ENCODE peak calls at places on chromosomes 12 and 14, in ten cellular contexts. K, W, X, O, A, U, S, C, R and Q are unnamed samples.

GRCh38 chr12:46224401-46224800 is 44.4 kb downstream of the SLC38A1 start:
- DNase-seq in R (peak; percentile 39), A (no peak), S (no peak), W (no peak), O (peak; percentile 33), U (peak; percentile 37), X (no peak), C (no peak), K (peak; percentile 94), Q (no peak)

GRCh38 chr14:67396381-67396965 is 15.5 kb downstream of the PLEK2 start:
- DNase-seq in U (no peak), X (no peak), S (no peak), A (no peak), K (no peak), O (no peak), W (no peak), R (no peak), C (no peak), Q (no peak)

GRCh38 chr14:103555559-103556337 is 6.7 kb downstream of the BAG5 start:
- DNase-seq in W (no peak), K (no peak), U (no peak), O (peak; percentile 30), C (no peak), R (no peak), A (no peak), S (no peak), X (no peak), Q (no peak)

GRCh38 chr12:128531153-128531552 is 264.2 kb downstream of the TMEM132C start:
- DNase-seq in C (peak; percentile 67), O (no peak), K (no peak), U (no peak), S (no peak), A (no peak), R (no peak), W (no peak), X (peak; percentile 38), Q (peak; percentile 21)

GRCh38 chr14:20631023-20631820 is 10.3 kb downstream of the OR6S1 start:
- DNase-seq in K (peak; percentile 65), R (peak; percentile 37), C (peak; percentile 70), W (peak; percentile 65), X (peak; percentile 68), A (no peak), O (no peak), U (no peak), S (no peak), Q (no peak)

GRCh38 chr14:99479903-99480855 is 480 bp downstream of the SETD3 start:
- DNase-seq in U (no peak), A (no peak), R (peak; percentile 63), X (peak; percentile 84), K (peak; percentile 46), S (no peak), O (peak; percentile 67), W (peak; percentile 66), C (peak; percentile 75), Q (peak; percentile 33)

GRCh38 chr12:113933201-113933786 is 32.8 kb downstream of the RBM19 start:
- DNase-seq in K (peak; percentile 75), O (no peak), A (no peak), W (peak; percentile 38), C (peak; percentile 77), R (no peak), X (no peak), U (no peak), S (peak; percentile 78), Q (peak; percentile 92)

GRCh38 chr12:132801741-132802140 is 26.9 kb downstream of the GOLGA3 start:
- DNase-seq in W (no peak), O (no peak), A (no peak), K (no peak), U (no peak), X (no peak), R (no peak), C (no peak), S (no peak), Q (no peak)

GRCh38 chr12:29807125-29807524 is 23.4 kb upstream of the TMTC1 start:
- DNase-seq in R (no peak), X (no peak), S (no peak), K (peak; percentile 81), W (no peak), U (no peak), C (no peak), A (no peak), O (no peak), Q (no peak)

GRCh38 chr12:116302200-116303075 is 24.9 kb upstream of the MED13L start:
- DNase-seq in K (no peak), W (no peak), C (peak; percentile 42), U (no peak), R (no peak), O (no peak), A (no peak), X (peak; percentile 98), S (no peak), Q (no peak)

GRCh38 chr12:39441963-39442894 is 691 bp downstream of the KIF21A start:
- DNase-seq in A (no peak), R (no peak), C (peak; percentile 63), K (peak; percentile 11), W (peak; percentile 65), O (peak; percentile 36), U (peak; percentile 14), X (peak; percentile 39), S (no peak), Q (peak; percentile 58)

DNA sequence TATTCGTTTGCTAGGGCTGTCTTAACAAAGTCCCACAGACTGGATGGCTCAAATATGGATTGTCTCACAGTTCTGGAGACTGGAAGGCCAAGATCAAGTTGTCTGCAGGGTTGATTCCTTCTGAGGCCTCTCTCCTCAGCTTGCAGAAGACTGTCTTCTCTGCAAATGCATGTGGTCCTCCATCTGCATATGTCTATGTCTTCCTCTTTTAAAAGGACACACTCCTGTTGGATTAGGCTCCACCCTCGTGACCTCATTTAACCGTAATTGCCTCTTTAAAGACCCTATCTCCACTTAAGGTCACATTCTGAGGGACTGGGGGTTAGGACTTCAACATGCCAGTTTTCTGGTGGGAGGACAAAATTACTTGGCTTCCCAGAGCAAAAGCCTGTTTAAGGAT is 123.3 kb downstream of the SLC38A6 start:
- DNase-seq in R (no peak), K (no peak), U (no peak), W (no peak), A (no peak), C (no peak), X (peak; percentile 54), O (no peak), S (no peak), Q (no peak)
- TF ChIP-seq CTCF in R (no peak), K (no peak), U (no peak), W (no peak), A (no peak), C (no peak), X (no peak), O (no peak), S (no peak), Q (no peak)

GRCh38 chr14:101363261-101363555 is 198.1 kb upstream of the DIO3 start:
- DNase-seq in A (no peak), K (no peak), O (no peak), S (no peak), U (no peak), W (no peak), C (no peak), X (no peak), R (no peak), Q (no peak)

GRCh38 chr14:101363880-101364391 is 197.4 kb upstream of the DIO3 start:
- DNase-seq in K (no peak), U (no peak), W (no peak), O (no peak), A (no peak), S (no peak), X (no peak), C (no peak), R (no peak), Q (no peak)

GRCh38 chr14:101364503-101365328 is 196.6 kb upstream of the DIO3 start:
- DNase-seq in W (no peak), X (no peak), S (no peak), U (peak; percentile 90), A (no peak), R (peak; percentile 57), O (no peak), C (peak; percentile 15), K (peak; percentile 70), Q (no peak)

GRCh38 chr14:101367421-101368261 is 193.7 kb upstream of the DIO3 start:
- DNase-seq in C (no peak), O (no peak), S (no peak), W (no peak), K (no peak), R (no peak), X (no peak), A (no peak), U (no peak), Q (no peak)

GRCh38 chr14:101365329-101366158 is 195.8 kb upstream of the DIO3 start:
- DNase-seq in O (no peak), A (no peak), W (no peak), S (peak; percentile 18), C (peak; percentile 89), K (peak; percentile 3), X (no peak), U (no peak), R (no peak), Q (peak; percentile 65)
- H3K4me3 ChIP-seq in O (no peak overlapping the region), A (no peak overlapping the region), W (no peak overlapping the region), S (no peak overlapping the region), C (no peak overlapping the region), K (no peak overlapping the region), X (no peak overlapping the region), U (no peak overlapping the region), R (no peak overlapping the region), Q (no peak overlapping the region)

DNA sequence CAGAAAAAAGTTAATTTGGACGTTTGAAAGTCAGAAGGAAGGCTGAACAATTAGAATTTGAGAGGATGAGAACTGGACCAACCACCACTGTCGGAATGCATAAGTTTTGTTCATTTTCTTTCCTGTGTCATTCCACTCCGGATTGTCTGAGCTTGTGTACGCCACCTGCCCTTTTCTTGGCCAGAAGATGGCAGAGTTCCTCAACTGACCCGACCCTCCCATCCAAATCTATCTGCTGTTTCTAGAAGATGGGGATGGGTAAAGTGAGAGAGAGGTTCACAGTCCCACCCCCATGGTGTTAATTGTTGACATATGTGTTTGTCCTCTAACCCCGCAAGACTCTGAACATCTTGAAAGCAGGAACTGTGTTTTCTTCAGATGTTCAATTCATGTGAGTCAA is 388.0 kb downstream of the VRK1 start:
- DNase-seq in C (peak; percentile 48), O (no peak), A (peak; percentile 4), X (peak; percentile 21), K (no peak), R (no peak), U (no peak), W (no peak), S (no peak), Q (no peak)
- TF ChIP-seq CTCF in C (peak; percentile 62), O (peak; percentile 33), A (peak; percentile 37), X (peak; percentile 19), K (no peak), R (no peak), U (no peak), W (no peak), S (peak; percentile 70), Q (peak; percentile 63)

GRCh38 chr12:87511371-87511770 is 517.8 kb downstream of the C12orf50 start:
- DNase-seq in U (no peak), R (no peak), S (peak; percentile 87), A (no peak), W (no peak), C (no peak), X (no peak), K (no peak), O (no peak), Q (no peak)

DNA sequence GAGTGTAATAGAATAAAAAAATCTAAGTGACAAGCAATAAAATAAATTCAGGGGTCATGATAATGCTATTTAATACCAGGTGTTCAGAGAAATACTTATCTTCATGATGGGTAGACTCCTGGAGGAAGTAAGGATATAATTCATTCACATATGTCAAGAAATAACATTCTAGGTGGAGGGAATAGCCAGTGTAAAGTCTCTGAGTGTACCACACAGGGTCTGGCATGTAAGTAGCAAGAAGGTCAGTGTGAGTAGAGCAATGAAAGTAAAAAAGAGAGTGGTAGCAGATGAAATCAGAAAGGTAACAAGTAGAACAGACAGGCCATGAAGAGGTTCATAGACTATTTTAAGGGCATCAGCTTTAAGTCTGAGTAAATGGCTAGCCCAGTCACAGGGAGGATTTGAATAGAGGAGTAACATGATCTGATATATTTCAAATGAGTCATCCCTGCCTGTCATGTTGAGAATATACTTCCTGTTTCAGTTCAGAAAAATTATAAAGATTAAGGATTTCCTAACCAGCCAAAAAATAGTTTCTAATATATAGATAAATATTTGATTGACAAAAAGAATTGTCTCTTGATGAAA is 519.9 kb downstream of the C12orf50 start:
- DNase-seq in O (no peak), A (no peak), U (no peak), C (no peak), X (peak; percentile 56), S (peak; percentile 36), K (peak; percentile 81), W (no peak), R (no peak), Q (no peak)
- H3K4me3 ChIP-seq in O (no peak overlapping the region), A (no peak overlapping the region), U (no peak overlapping the region), C (no peak overlapping the region), X (no peak overlapping the region), S (no peak overlapping the region), K (no peak overlapping the region), W (no peak overlapping the region), R (no peak overlapping the region), Q (no peak overlapping the region)